ENCODE peak calls at places on chromosomes 3 and 15, in nine cellular contexts. One of them, this sample, is unnamed. For H4K20me1, the result is how much of the 10 kb centered on the place peaks cover.

GRCh38 chr3:58042947-58043707 is 34.9 kb downstream of the FLNB start:
- DNase-seq in mammary epithelial cell: no peak
- DNase-seq in SK-N-SH: no peak
- DNase-seq in GM23248: no peak
- DNase-seq in IMR-90: no peak
- DNase-seq in H9: no peak
- DNase-seq in astrocyte: no peak
- DNase-seq in endothelial cell of umbilical vein: no peak
- DNase-seq in fibroblast of lung: no peak
- DNase-seq in this sample: no peak

GRCh38 chr3:35322070-35322469 is 317.3 kb upstream of the ARPP21 start:
- DNase-seq in astrocyte: no peak
- DNase-seq in GM23248: no peak
- DNase-seq in mammary epithelial cell: no peak
- DNase-seq in H9: no peak
- DNase-seq in fibroblast of lung: peak
- DNase-seq in IMR-90: no peak
- DNase-seq in endothelial cell of umbilical vein: peak
- DNase-seq in SK-N-SH: no peak
- DNase-seq in this sample: no peak

GRCh38 chr15:36501063-36501678 is 78.3 kb upstream of the CDIN1 start:
- DNase-seq in endothelial cell of umbilical vein: peak
- DNase-seq in H9: peak
- DNase-seq in mammary epithelial cell: peak
- DNase-seq in GM23248: peak
- DNase-seq in fibroblast of lung: peak
- DNase-seq in SK-N-SH: peak
- DNase-seq in IMR-90: peak
- DNase-seq in astrocyte: peak
- DNase-seq in this sample: peak

GRCh38 chr3:77042892-77043291 is 3.0 kb downstream of the ROBO2 start:
- DNase-seq in GM23248: peak
- DNase-seq in fibroblast of lung: no peak
- DNase-seq in astrocyte: no peak
- DNase-seq in mammary epithelial cell: no peak
- DNase-seq in IMR-90: no peak
- DNase-seq in endothelial cell of umbilical vein: no peak
- DNase-seq in SK-N-SH: peak
- DNase-seq in H9: no peak
- DNase-seq in this sample: no peak

GRCh38 chr3:15979490-15979889 is 181.7 kb upstream of the ANKRD28 start:
- DNase-seq in mammary epithelial cell: no peak
- DNase-seq in endothelial cell of umbilical vein: no peak
- DNase-seq in astrocyte: peak
- DNase-seq in H9: no peak
- DNase-seq in IMR-90: no peak
- DNase-seq in GM23248: peak
- DNase-seq in fibroblast of lung: peak
- DNase-seq in SK-N-SH: no peak
- DNase-seq in this sample: no peak

GRCh38 chr3:77323616-77324015 is 283.7 kb downstream of the ROBO2 start:
- DNase-seq in GM23248: no peak
- DNase-seq in SK-N-SH: no peak
- DNase-seq in astrocyte: no peak
- DNase-seq in IMR-90: no peak
- DNase-seq in endothelial cell of umbilical vein: no peak
- DNase-seq in fibroblast of lung: no peak
- DNase-seq in H9: no peak
- DNase-seq in mammary epithelial cell: no peak
- DNase-seq in this sample: no peak

GRCh38 chr15:42118650-42119531 is 24.5 kb upstream of the PLA2G4D start:
- DNase-seq in H9: no peak
- DNase-seq in mammary epithelial cell: no peak
- DNase-seq in IMR-90: no peak
- DNase-seq in endothelial cell of umbilical vein: no peak
- DNase-seq in astrocyte: no peak
- DNase-seq in SK-N-SH: no peak
- DNase-seq in fibroblast of lung: no peak
- DNase-seq in GM23248: peak
- DNase-seq in this sample: no peak

GRCh38 chr3:184514151-184514490 is 47.5 kb upstream of the EPHB3 start:
- DNase-seq in endothelial cell of umbilical vein: peak
- DNase-seq in fibroblast of lung: no peak
- DNase-seq in IMR-90: no peak
- DNase-seq in astrocyte: no peak
- DNase-seq in mammary epithelial cell: no peak
- DNase-seq in GM23248: no peak
- DNase-seq in SK-N-SH: no peak
- DNase-seq in H9: no peak
- DNase-seq in this sample: no peak

GRCh38 chr3:23553353-23553752 is 252.4 kb upstream of the UBE2E1 start:
- DNase-seq in GM23248: no peak
- DNase-seq in IMR-90: no peak
- DNase-seq in fibroblast of lung: no peak
- DNase-seq in H9: no peak
- DNase-seq in endothelial cell of umbilical vein: no peak
- DNase-seq in SK-N-SH: no peak
- DNase-seq in mammary epithelial cell: no peak
- DNase-seq in astrocyte: no peak
- DNase-seq in this sample: peak

GRCh38 chr3:65233561-65233960 is 545.8 kb upstream of the ADAMTS9 start:
- DNase-seq in endothelial cell of umbilical vein: no peak
- DNase-seq in H9: no peak
- DNase-seq in fibroblast of lung: peak
- DNase-seq in astrocyte: peak
- DNase-seq in GM23248: no peak
- DNase-seq in mammary epithelial cell: peak
- DNase-seq in SK-N-SH: no peak
- DNase-seq in IMR-90: no peak
- DNase-seq in this sample: no peak

DNA sequence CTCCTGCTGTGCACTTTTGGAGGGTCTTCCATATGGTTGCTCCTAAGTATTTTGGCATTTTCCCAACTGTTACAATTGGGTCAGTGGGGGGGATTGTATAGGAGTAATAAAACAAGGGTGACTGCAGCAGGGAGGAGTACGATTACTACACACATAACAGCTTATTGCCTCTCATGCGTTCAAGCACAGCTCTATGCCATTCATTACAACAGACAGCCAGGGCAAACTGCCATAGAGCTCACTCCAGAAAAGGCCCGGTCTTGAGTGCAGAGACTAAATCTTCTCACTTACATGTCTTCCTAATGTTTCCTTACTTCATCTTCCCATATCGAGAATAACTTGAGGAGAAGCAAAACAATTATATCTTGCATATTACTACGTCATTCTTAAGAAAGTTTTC is 1.4 kb upstream of the CHMP2B start:
- DNase-seq in GM23248: peak
- DNase-seq in SK-N-SH: no peak
- DNase-seq in IMR-90: no peak
- DNase-seq in endothelial cell of umbilical vein: no peak
- DNase-seq in H9: no peak
- DNase-seq in mammary epithelial cell: no peak
- DNase-seq in astrocyte: no peak
- DNase-seq in fibroblast of lung: no peak
- DNase-seq in this sample: no peak
- H3K4me2 ChIP-seq in GM23248: peak
- H3K4me2 ChIP-seq in SK-N-SH: no peak
- H3K4me2 ChIP-seq in IMR-90: no peak
- H3K4me2 ChIP-seq in endothelial cell of umbilical vein: no peak
- H3K4me2 ChIP-seq in H9: no peak
- H3K4me2 ChIP-seq in mammary epithelial cell: no peak
- H3K4me2 ChIP-seq in astrocyte: no peak
- H3K4me2 ChIP-seq in fibroblast of lung: no peak
- H3K4me2 ChIP-seq in this sample: no peak

GRCh38 chr3:113745273-113746068 is 578 bp downstream of the NAA50 start:
- DNase-seq in SK-N-SH: peak
- DNase-seq in IMR-90: peak
- DNase-seq in H9: peak
- DNase-seq in fibroblast of lung: peak
- DNase-seq in mammary epithelial cell: peak
- DNase-seq in astrocyte: peak
- DNase-seq in GM23248: peak
- DNase-seq in endothelial cell of umbilical vein: peak
- DNase-seq in this sample: peak
- H4K20me1 ChIP-seq in SK-N-SH: under half
- H4K20me1 ChIP-seq in IMR-90: under half
- H4K20me1 ChIP-seq in H9: under half
- H4K20me1 ChIP-seq in fibroblast of lung: under half
- H4K20me1 ChIP-seq in mammary epithelial cell: under half
- H4K20me1 ChIP-seq in astrocyte: under half
- H4K20me1 ChIP-seq in GM23248: under half
- H4K20me1 ChIP-seq in endothelial cell of umbilical vein: under half
- H4K20me1 ChIP-seq in this sample: under half

DNA sequence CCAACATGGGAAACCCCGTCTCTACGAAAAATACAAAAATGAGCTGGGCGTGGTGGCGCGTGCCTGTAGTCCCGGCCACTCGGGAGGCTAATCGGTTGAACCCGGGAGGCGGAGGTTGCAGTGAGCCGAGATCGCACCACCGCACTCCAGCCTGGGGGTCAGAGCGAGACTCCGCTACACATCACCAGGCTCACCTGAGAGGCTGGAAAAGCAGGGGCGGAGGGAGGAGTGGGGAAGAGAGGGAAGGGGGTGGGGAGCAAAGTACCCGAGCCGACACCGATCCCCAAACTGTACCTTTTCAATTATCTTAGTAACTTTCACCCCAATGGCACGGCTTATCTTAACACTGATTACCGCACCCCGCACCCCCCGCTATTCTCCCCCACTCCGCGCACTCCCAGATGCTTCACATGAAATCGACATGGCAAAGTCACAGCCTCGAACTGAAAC is 46.4 kb upstream of the SYNM start:
- DNase-seq in astrocyte: no peak
- DNase-seq in GM23248: no peak
- DNase-seq in SK-N-SH: no peak
- DNase-seq in fibroblast of lung: peak
- DNase-seq in H9: peak
- DNase-seq in endothelial cell of umbilical vein: no peak
- DNase-seq in IMR-90: no peak
- DNase-seq in mammary epithelial cell: no peak
- DNase-seq in this sample: no peak
- H3K4me2 ChIP-seq in astrocyte: peak
- H3K4me2 ChIP-seq in GM23248: peak
- H3K4me2 ChIP-seq in SK-N-SH: peak
- H3K4me2 ChIP-seq in fibroblast of lung: peak
- H3K4me2 ChIP-seq in H9: peak
- H3K4me2 ChIP-seq in endothelial cell of umbilical vein: peak
- H3K4me2 ChIP-seq in IMR-90: peak
- H3K4me2 ChIP-seq in mammary epithelial cell: peak
- H3K4me2 ChIP-seq in this sample: no peak

GRCh38 chr15:70066422-70066821 is 31.3 kb downstream of the TLE3 start:
- DNase-seq in GM23248: peak
- DNase-seq in IMR-90: peak
- DNase-seq in endothelial cell of umbilical vein: no peak
- DNase-seq in astrocyte: no peak
- DNase-seq in H9: no peak
- DNase-seq in mammary epithelial cell: no peak
- DNase-seq in SK-N-SH: no peak
- DNase-seq in fibroblast of lung: peak
- DNase-seq in this sample: no peak
- H4K20me1 ChIP-seq in GM23248: under half
- H4K20me1 ChIP-seq in IMR-90: half or more
- H4K20me1 ChIP-seq in endothelial cell of umbilical vein: under half
- H4K20me1 ChIP-seq in astrocyte: half or more
- H4K20me1 ChIP-seq in H9: under half
- H4K20me1 ChIP-seq in mammary epithelial cell: under half
- H4K20me1 ChIP-seq in SK-N-SH: under half
- H4K20me1 ChIP-seq in fibroblast of lung: under half
- H4K20me1 ChIP-seq in this sample: under half

GRCh38 chr3:143348486-143349327 is 229.1 kb downstream of the CHST2 start:
- DNase-seq in mammary epithelial cell: no peak
- DNase-seq in IMR-90: no peak
- DNase-seq in endothelial cell of umbilical vein: no peak
- DNase-seq in GM23248: no peak
- DNase-seq in astrocyte: no peak
- DNase-seq in H9: no peak
- DNase-seq in SK-N-SH: no peak
- DNase-seq in fibroblast of lung: no peak
- DNase-seq in this sample: peak
- H3K4me2 ChIP-seq in mammary epithelial cell: no peak
- H3K4me2 ChIP-seq in IMR-90: no peak
- H3K4me2 ChIP-seq in endothelial cell of umbilical vein: no peak
- H3K4me2 ChIP-seq in GM23248: no peak
- H3K4me2 ChIP-seq in astrocyte: no peak
- H3K4me2 ChIP-seq in H9: no peak
- H3K4me2 ChIP-seq in SK-N-SH: no peak
- H3K4me2 ChIP-seq in fibroblast of lung: no peak
- H3K4me2 ChIP-seq in this sample: no peak

GRCh38 chr3:31539275-31539674 is 6.5 kb downstream of the STT3B start:
- DNase-seq in GM23248: no peak
- DNase-seq in mammary epithelial cell: no peak
- DNase-seq in endothelial cell of umbilical vein: no peak
- DNase-seq in fibroblast of lung: no peak
- DNase-seq in SK-N-SH: no peak
- DNase-seq in astrocyte: no peak
- DNase-seq in H9: no peak
- DNase-seq in IMR-90: no peak
- DNase-seq in this sample: no peak
- H4K20me1 ChIP-seq in GM23248: under half
- H4K20me1 ChIP-seq in mammary epithelial cell: under half
- H4K20me1 ChIP-seq in endothelial cell of umbilical vein: under half
- H4K20me1 ChIP-seq in fibroblast of lung: under half
- H4K20me1 ChIP-seq in SK-N-SH: half or more
- H4K20me1 ChIP-seq in astrocyte: half or more
- H4K20me1 ChIP-seq in H9: under half
- H4K20me1 ChIP-seq in IMR-90: under half
- H4K20me1 ChIP-seq in this sample: half or more